ENCODE peak calls at places on chromosomes 13 and 19, in eight cellular contexts. D is cardiac fibroblast, B is AG04450, A is choroid plexus epithelial cell, V is glutamatergic neuron, K is BJ, Q is Panc1, M is Calu3. Z is an unnamed sample.

GRCh38 chr13:44759222-44759721 is 183.1 kb upstream of the TSC22D1 start:
- DNase-seq in D (no peak), B (no peak), A (no peak), V (no peak), K (no peak), Q (no peak), M (no peak), Z (no peak)

GRCh38 chr19:57905258-57905657 is 11.1 kb downstream of the ZNF417 start:
- DNase-seq in D (no peak), B (no peak), A (no peak), V (no peak), K (no peak), Q (no peak), M (no peak), Z (no peak)

GRCh38 chr13:73891805-73892204 is 242.4 kb downstream of the KLF12 start:
- DNase-seq in D (no peak), B (no peak), A (no peak), V (no peak), K (no peak), Q (no peak), M (no peak), Z (no peak)

GRCh38 chr19:45075215-45076028 is 856 bp downstream of the ZNF296 start:
- DNase-seq in D (peak), B (no peak), A (peak), V (peak), K (no peak), Q (no peak), M (peak), Z (no peak)

GRCh38 chr19:58380037-58380735 is 644 bp downstream of the ZNF837 start:
- DNase-seq in D (no peak), B (no peak), A (no peak), V (no peak), K (no peak), Q (no peak), M (no peak), Z (no peak)

GRCh38 chr13:98842074-98842473 is 89.6 kb upstream of the SLC15A1 start:
- DNase-seq in D (no peak), B (no peak), A (no peak), V (no peak), K (no peak), Q (no peak), M (no peak), Z (no peak)

GRCh38 chr19:43524922-43525835 is 1.8 kb downstream of the ETHE1 start:
- DNase-seq in D (peak), B (no peak), A (peak), V (no peak), K (no peak), Q (no peak), M (peak), Z (peak)

GRCh38 chr13:67506407-67506806 is 276.3 kb upstream of the PCDH9 start:
- DNase-seq in D (no peak), B (no peak), A (no peak), V (no peak), K (no peak), Q (no peak), M (no peak), Z (no peak)

GRCh38 chr13:41311607-41312500 is 787 bp downstream of the NAA16 start:
- DNase-seq in D (peak), B (no peak), A (peak), V (peak), K (no peak), Q (no peak), M (peak), Z (peak)

GRCh38 chr19:49596407-49596806 is 5.4 kb downstream of the PRR12 start:
- DNase-seq in D (no peak), B (no peak), A (no peak), V (no peak), K (no peak), Q (no peak), M (no peak), Z (no peak)

GRCh38 chr13:95745752-95746151 is 68.8 kb downstream of the DNAJC3 start:
- DNase-seq in D (peak), B (no peak), A (peak), V (no peak), K (no peak), Q (no peak), M (no peak), Z (no peak)

GRCh38 chr13:33611016-33611805 is 206.7 kb upstream of the RFC3 start:
- DNase-seq in D (peak), B (peak), A (peak), V (no peak), K (no peak), Q (no peak), M (no peak), Z (no peak)

GRCh38 chr13:93224545-93224944 is 2.1 kb upstream of the GPC6 start:
- DNase-seq in D (peak), B (no peak), A (peak), V (no peak), K (no peak), Q (no peak), M (no peak), Z (no peak)

GRCh38 chr13:84648069-84648640 is 765.9 kb upstream of the SLITRK1 start:
- DNase-seq in D (peak), B (no peak), A (no peak), V (no peak), K (no peak), Q (no peak), M (no peak), Z (no peak)

GRCh38 chr19:32104465-32105235 is 240.8 kb upstream of the ZNF507 start:
- DNase-seq in D (no peak), B (no peak), A (no peak), V (no peak), K (no peak), Q (no peak), M (no peak), Z (no peak)

GRCh38 chr13:40502236-40502635 is 164.2 kb downstream of the FOXO1 start:
- DNase-seq in D (peak), B (no peak), A (no peak), V (no peak), K (no peak), Q (no peak), M (no peak), Z (no peak)

GRCh38 chr13:104984296-104984818 is 1551.1 kb downstream of the EFNB2 start:
- DNase-seq in D (peak), B (no peak), A (peak), V (no peak), K (no peak), Q (no peak), M (no peak), Z (no peak)

GRCh38 chr19:35718345-35719041 is 690 bp downstream of the KMT2B start:
- DNase-seq in D (peak), B (no peak), A (peak), V (peak), K (no peak), Q (no peak), M (peak), Z (peak)

GRCh38 chr19:13014101-13014920 is 19.0 kb downstream of the NFIX start:
- DNase-seq in D (peak), B (no peak), A (no peak), V (no peak), K (no peak), Q (no peak), M (no peak), Z (no peak)

GRCh38 chr19:1465191-1466016 is 13.6 kb downstream of the C19orf25 start:
- DNase-seq in D (peak), B (no peak), A (peak), V (peak), K (no peak), Q (no peak), M (no peak), Z (no peak)

GRCh38 chr13:111872475-111873150 is 194.3 kb upstream of the SOX1 start:
- DNase-seq in D (no peak), B (no peak), A (no peak), V (no peak), K (no peak), Q (no peak), M (no peak), Z (no peak)

GRCh38 chr13:91406619-91407018 is 8.2 kb downstream of the GPC5 start:
- DNase-seq in D (peak), B (no peak), A (peak), V (no peak), K (no peak), Q (peak), M (peak), Z (peak)
- TF ChIP-seq CTCF in D (peak), B (peak), A (peak), V (peak), K (peak), Q (peak), M (no peak), Z (peak)

GRCh38 chr13:62356977-62357376 is 941.3 kb upstream of the PCDH20 start:
- DNase-seq in D (no peak), B (peak), A (no peak), V (no peak), K (no peak), Q (no peak), M (no peak), Z (no peak)

GRCh38 chr13:62360609-62361008 is 945.0 kb upstream of the PCDH20 start:
- DNase-seq in D (no peak), B (no peak), A (no peak), V (no peak), K (no peak), Q (no peak), M (no peak), Z (no peak)

GRCh38 chr13:62358646-62358932 is 942.9 kb upstream of the PCDH20 start:
- DNase-seq in D (no peak), B (no peak), A (no peak), V (no peak), K (no peak), Q (no peak), M (no peak), Z (no peak)

GRCh38 chr13:62357887-62358645 is 942.4 kb upstream of the PCDH20 start:
- DNase-seq in D (peak), B (peak), A (peak), V (peak), K (no peak), Q (peak), M (peak), Z (peak)
- TF ChIP-seq CTCF in D (peak), B (peak), A (peak), V (peak), K (peak), Q (peak), M (no peak), Z (peak)

DNA sequence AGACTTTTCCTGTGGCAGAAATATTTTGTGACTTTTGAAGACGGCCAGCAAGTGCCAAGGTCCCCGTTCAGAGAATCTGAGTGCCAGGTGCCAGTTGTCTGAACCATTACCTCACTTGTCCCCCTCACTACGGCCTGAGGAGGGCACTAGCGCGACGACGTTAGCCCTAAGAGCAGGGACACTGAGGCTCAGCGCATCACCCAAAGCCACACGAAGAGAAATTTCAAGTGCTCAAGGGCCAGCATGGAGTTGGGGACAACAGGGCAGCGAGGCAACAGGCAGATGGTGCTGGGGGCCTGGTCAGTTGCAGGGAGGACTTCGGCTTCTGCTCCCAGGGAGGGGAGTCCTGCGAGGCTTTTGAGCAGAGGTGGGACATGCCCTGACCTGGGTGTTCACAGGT is 9.5 kb upstream of the TYK2 start:
- DNase-seq in D (no peak), B (no peak), A (no peak), V (no peak), K (no peak), Q (no peak), M (no peak), Z (no peak)
- TF ChIP-seq CTCF in D (peak), B (peak), A (peak), V (no peak), K (peak), Q (no peak), M (no peak), Z (no peak)

DNA sequence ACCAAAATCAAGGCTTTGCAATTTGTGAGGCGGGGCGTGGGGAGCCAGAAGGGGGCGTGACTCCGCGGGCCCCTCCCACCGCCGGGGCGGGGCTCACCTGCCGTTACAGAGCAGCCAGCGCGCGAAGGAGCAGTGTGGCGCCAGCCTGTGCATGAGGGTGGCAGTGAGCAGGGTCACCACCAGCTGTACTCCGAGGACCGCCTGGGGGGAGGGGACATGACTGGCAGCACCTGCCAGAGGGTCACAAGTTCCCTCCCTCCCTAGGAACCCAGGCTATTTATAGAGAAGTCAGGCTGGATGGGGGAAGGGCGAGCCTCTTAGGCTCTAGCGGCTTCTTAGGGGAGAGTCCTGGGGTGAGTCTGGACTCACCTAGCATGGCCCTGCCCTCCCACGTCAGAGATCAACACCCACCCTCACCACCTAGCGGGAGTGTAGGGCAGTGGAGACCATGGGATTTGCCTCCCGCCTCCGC is 3.6 kb downstream of the TMEM161A start:
- DNase-seq in D (no peak), B (no peak), A (no peak), V (peak), K (no peak), Q (no peak), M (no peak), Z (no peak)
- TF ChIP-seq CTCF in D (no peak), B (no peak), A (no peak), V (peak), K (no peak), Q (no peak), M (no peak), Z (no peak)

DNA sequence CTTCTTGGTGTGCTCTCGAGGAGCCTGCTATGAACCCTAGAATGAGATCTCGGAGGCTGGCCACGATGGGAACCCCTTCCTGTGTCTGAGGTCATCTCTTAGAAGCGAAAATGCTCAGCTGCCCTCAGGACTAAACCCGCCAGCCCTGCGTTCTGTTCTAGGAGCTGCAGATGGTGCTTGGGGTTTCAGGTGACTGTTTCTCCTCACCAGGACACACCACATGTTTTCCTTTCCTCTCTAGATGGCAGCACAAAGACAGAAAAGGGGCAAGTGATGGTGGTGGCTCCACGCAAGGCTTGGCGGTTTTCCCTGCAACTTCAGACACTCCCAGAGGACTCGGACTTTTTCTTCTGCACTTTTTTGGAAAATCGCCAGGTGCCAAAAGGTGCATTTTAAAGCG is 60.1 kb downstream of the RNASEH2B start:
- DNase-seq in D (peak), B (no peak), A (peak), V (peak), K (no peak), Q (no peak), M (no peak), Z (no peak)
- TF ChIP-seq CTCF in D (peak), B (no peak), A (peak), V (no peak), K (no peak), Q (peak), M (no peak), Z (no peak)

GRCh38 chr19:16376649-16377048 is 52.0 kb downstream of the KLF2 start:
- DNase-seq in D (no peak), B (no peak), A (no peak), V (peak), K (no peak), Q (no peak), M (peak), Z (peak)
- TF ChIP-seq CTCF in D (peak), B (peak), A (peak), V (peak), K (peak), Q (no peak), M (peak), Z (peak)

DNA sequence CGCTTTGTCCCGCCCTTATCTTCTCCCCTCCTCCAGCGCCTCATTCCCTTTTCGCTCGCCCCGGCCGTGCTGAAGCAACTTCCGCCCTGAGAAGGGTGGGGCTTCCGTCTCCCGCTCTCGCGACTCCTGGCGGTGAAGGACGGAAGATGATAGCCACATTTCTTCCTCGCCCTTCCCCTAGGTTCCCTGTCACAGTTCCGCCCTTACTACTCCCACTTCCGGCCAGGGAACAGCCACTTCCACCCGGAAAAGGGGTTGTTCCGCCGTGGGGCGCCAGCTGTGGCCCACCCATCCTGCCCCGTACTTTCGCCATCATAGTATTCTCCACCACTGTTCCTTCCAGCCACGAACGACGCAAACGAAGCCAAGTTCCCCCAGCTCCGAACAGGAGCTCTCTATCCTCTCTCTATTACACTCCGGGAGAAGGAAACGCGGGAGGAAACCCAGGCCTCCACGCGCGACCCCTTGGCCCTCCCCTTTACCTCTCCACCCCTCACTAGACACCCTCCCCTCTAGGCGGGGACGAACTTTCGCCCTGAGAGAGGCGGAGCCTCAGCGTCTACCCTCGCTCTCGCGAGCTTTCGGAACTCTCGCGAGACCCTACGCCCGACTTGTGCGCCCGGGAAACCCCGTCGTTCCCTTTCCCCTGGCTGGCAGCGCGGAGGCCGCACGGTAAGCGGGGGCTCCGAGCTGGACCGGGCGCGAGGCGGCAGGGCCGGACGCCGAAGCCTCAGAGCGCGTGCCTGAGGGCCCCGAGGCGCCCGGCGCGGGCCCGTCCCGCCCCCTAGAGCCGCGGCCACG is at the start of gene RPS19:
- DNase-seq in D (peak), B (peak), A (peak), V (peak), K (peak), Q (peak), M (peak), Z (peak)
- TF ChIP-seq CTCF in D (peak), B (peak), A (peak), V (peak), K (peak), Q (no peak), M (peak), Z (peak)

GRCh38 chr19:38044267-38045111 is 137.5 kb downstream of the SIPA1L3 start:
- DNase-seq in D (peak), B (no peak), A (peak), V (no peak), K (no peak), Q (no peak), M (no peak), Z (no peak)
- TF ChIP-seq CTCF in D (peak), B (no peak), A (peak), V (no peak), K (peak), Q (no peak), M (no peak), Z (no peak)

DNA sequence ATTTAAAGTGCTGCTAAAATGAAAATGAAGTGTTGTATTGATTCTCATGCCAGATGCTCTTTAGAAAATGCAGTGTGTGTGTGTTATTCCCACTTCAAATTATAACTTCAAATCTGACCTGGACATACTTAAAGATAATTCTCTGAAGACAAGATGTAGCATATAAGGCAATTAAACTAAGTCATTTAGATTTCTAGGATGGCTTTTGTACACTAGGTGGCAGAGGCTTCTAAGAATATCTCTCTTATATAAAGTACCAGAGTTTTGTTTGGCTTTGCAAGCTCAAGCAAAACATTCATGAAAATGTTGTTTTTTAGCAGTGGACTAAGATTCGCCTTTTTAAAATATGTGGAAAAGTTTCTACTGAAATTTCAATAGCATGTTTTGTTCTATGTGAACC is 407.2 kb downstream of the GPC5 start:
- DNase-seq in D (no peak), B (no peak), A (peak), V (no peak), K (no peak), Q (no peak), M (no peak), Z (no peak)
- TF ChIP-seq CTCF in D (no peak), B (no peak), A (peak), V (no peak), K (no peak), Q (no peak), M (no peak), Z (no peak)

GRCh38 chr13:96940961-96941360 is 53.3 kb downstream of the OXGR1 start:
- DNase-seq in D (no peak), B (no peak), A (no peak), V (no peak), K (no peak), Q (no peak), M (no peak), Z (no peak)

GRCh38 chr13:96935971-96936370 is 58.3 kb downstream of the OXGR1 start:
- DNase-seq in D (no peak), B (no peak), A (no peak), V (no peak), K (no peak), Q (no peak), M (no peak), Z (no peak)

GRCh38 chr13:96934889-96935490 is 59.3 kb downstream of the OXGR1 start:
- DNase-seq in D (no peak), B (no peak), A (no peak), V (no peak), K (no peak), Q (no peak), M (no peak), Z (no peak)
- TF ChIP-seq CTCF in D (no peak), B (no peak), A (no peak), V (no peak), K (no peak), Q (no peak), M (no peak), Z (no peak)

Z was measured in endothelial cell.